ENCODE peak calls at places on chromosomes 11 and 22, in six cellular contexts. One of them, this sample, is unnamed.

GRCh38 chr22:44023404-44024287 is 456 bp upstream of the PARVB start:
- DNase-seq in CD8-positive, alpha-beta T cell: peak
- DNase-seq in epithelial cell of esophagus: peak
- DNase-seq in HL-60: no peak
- DNase-seq in SK-N-SH: peak
- DNase-seq in sigmoid colon: no peak
- DNase-seq in this sample: peak

GRCh38 chr11:20374746-20375305 is 11.3 kb downstream of the HTATIP2 start:
- DNase-seq in CD8-positive, alpha-beta T cell: no peak
- DNase-seq in epithelial cell of esophagus: peak
- DNase-seq in HL-60: no peak
- DNase-seq in SK-N-SH: no peak
- DNase-seq in sigmoid colon: no peak
- DNase-seq in this sample: peak

GRCh38 chr11:108906826-108907225 is 242.0 kb downstream of the DDX10 start:
- DNase-seq in CD8-positive, alpha-beta T cell: no peak
- DNase-seq in epithelial cell of esophagus: no peak
- DNase-seq in HL-60: no peak
- DNase-seq in SK-N-SH: no peak
- DNase-seq in sigmoid colon: no peak
- DNase-seq in this sample: peak

GRCh38 chr11:13784848-13785247 is 116.4 kb downstream of the FAR1 start:
- DNase-seq in CD8-positive, alpha-beta T cell: no peak
- DNase-seq in epithelial cell of esophagus: no peak
- DNase-seq in HL-60: no peak
- DNase-seq in SK-N-SH: no peak
- DNase-seq in sigmoid colon: no peak
- DNase-seq in this sample: no peak

GRCh38 chr22:38228873-38229740 is 27.3 kb downstream of the MAFF start:
- DNase-seq in CD8-positive, alpha-beta T cell: no peak
- DNase-seq in epithelial cell of esophagus: peak
- DNase-seq in HL-60: no peak
- DNase-seq in SK-N-SH: no peak
- DNase-seq in sigmoid colon: no peak
- DNase-seq in this sample: peak

GRCh38 chr11:5235364-5236095 is 1.2 kb upstream of the HBD start:
- DNase-seq in CD8-positive, alpha-beta T cell: no peak
- DNase-seq in epithelial cell of esophagus: no peak
- DNase-seq in HL-60: no peak
- DNase-seq in SK-N-SH: no peak
- DNase-seq in sigmoid colon: no peak
- DNase-seq in this sample: no peak

GRCh38 chr11:96097844-96098421 is 174.0 kb upstream of the MTMR2 start:
- DNase-seq in CD8-positive, alpha-beta T cell: no peak
- DNase-seq in epithelial cell of esophagus: peak
- DNase-seq in HL-60: no peak
- DNase-seq in SK-N-SH: no peak
- DNase-seq in sigmoid colon: no peak
- DNase-seq in this sample: no peak

GRCh38 chr11:121886956-121887355 is 229.1 kb downstream of the BLID start:
- DNase-seq in CD8-positive, alpha-beta T cell: no peak
- DNase-seq in epithelial cell of esophagus: no peak
- DNase-seq in HL-60: no peak
- DNase-seq in SK-N-SH: no peak
- DNase-seq in sigmoid colon: no peak
- DNase-seq in this sample: no peak

GRCh38 chr11:69384548-69385465 is 90.9 kb downstream of the MYEOV start:
- DNase-seq in CD8-positive, alpha-beta T cell: no peak
- DNase-seq in epithelial cell of esophagus: no peak
- DNase-seq in HL-60: no peak
- DNase-seq in SK-N-SH: peak
- DNase-seq in sigmoid colon: no peak
- DNase-seq in this sample: no peak

GRCh38 chr11:69463181-69463891 is 18.1 kb upstream of the LINC01488 start:
- DNase-seq in CD8-positive, alpha-beta T cell: no peak
- DNase-seq in epithelial cell of esophagus: no peak
- DNase-seq in HL-60: no peak
- DNase-seq in SK-N-SH: peak
- DNase-seq in sigmoid colon: no peak
- DNase-seq in this sample: peak

GRCh38 chr11:66882540-66882939 is 25.7 kb downstream of the LRFN4 start:
- DNase-seq in CD8-positive, alpha-beta T cell: no peak
- DNase-seq in epithelial cell of esophagus: no peak
- DNase-seq in HL-60: no peak
- DNase-seq in SK-N-SH: no peak
- DNase-seq in sigmoid colon: no peak
- DNase-seq in this sample: no peak

GRCh38 chr11:90532125-90532524 is 309.3 kb upstream of the CHORDC1 start:
- DNase-seq in CD8-positive, alpha-beta T cell: no peak
- DNase-seq in epithelial cell of esophagus: no peak
- DNase-seq in HL-60: no peak
- DNase-seq in SK-N-SH: no peak
- DNase-seq in sigmoid colon: no peak
- DNase-seq in this sample: no peak

GRCh38 chr22:40107756-40108437 is 69.8 kb upstream of the TNRC6B start:
- DNase-seq in CD8-positive, alpha-beta T cell: peak
- DNase-seq in epithelial cell of esophagus: peak
- DNase-seq in HL-60: no peak
- DNase-seq in SK-N-SH: no peak
- DNase-seq in sigmoid colon: no peak
- DNase-seq in this sample: peak

GRCh38 chr11:34585870-34586654 is 34.8 kb upstream of the EHF start:
- DNase-seq in CD8-positive, alpha-beta T cell: no peak
- DNase-seq in epithelial cell of esophagus: peak
- DNase-seq in HL-60: peak
- DNase-seq in SK-N-SH: peak
- DNase-seq in sigmoid colon: no peak
- DNase-seq in this sample: peak

GRCh38 chr11:96134622-96135021 is 208.4 kb downstream of the MAML2 start:
- DNase-seq in CD8-positive, alpha-beta T cell: no peak
- DNase-seq in epithelial cell of esophagus: peak
- DNase-seq in HL-60: no peak
- DNase-seq in SK-N-SH: no peak
- DNase-seq in sigmoid colon: no peak
- DNase-seq in this sample: no peak

GRCh38 chr22:25970348-25970995 is 198.8 kb upstream of the SEZ6L start:
- DNase-seq in CD8-positive, alpha-beta T cell: no peak
- DNase-seq in epithelial cell of esophagus: no peak
- DNase-seq in HL-60: no peak
- DNase-seq in SK-N-SH: no peak
- DNase-seq in sigmoid colon: no peak
- DNase-seq in this sample: no peak

GRCh38 chr22:42283288-42284229 is 13.1 kb upstream of the TCF20 start:
- DNase-seq in CD8-positive, alpha-beta T cell: peak
- DNase-seq in epithelial cell of esophagus: no peak
- DNase-seq in HL-60: no peak
- DNase-seq in SK-N-SH: peak
- DNase-seq in sigmoid colon: no peak
- DNase-seq in this sample: peak

GRCh38 chr11:72067676-72068075 is 12.7 kb downstream of the NUMA1 start:
- DNase-seq in CD8-positive, alpha-beta T cell: no peak
- DNase-seq in epithelial cell of esophagus: no peak
- DNase-seq in HL-60: no peak
- DNase-seq in SK-N-SH: no peak
- DNase-seq in sigmoid colon: no peak
- DNase-seq in this sample: no peak

GRCh38 chr11:72066855-72067254 is 13.5 kb downstream of the NUMA1 start:
- DNase-seq in CD8-positive, alpha-beta T cell: no peak
- DNase-seq in epithelial cell of esophagus: no peak
- DNase-seq in HL-60: no peak
- DNase-seq in SK-N-SH: no peak
- DNase-seq in sigmoid colon: no peak
- DNase-seq in this sample: no peak

GRCh38 chr11:72058416-72059034 is 21.8 kb downstream of the NUMA1 start:
- DNase-seq in CD8-positive, alpha-beta T cell: no peak
- DNase-seq in epithelial cell of esophagus: peak
- DNase-seq in HL-60: no peak
- DNase-seq in SK-N-SH: no peak
- DNase-seq in sigmoid colon: no peak
- DNase-seq in this sample: peak

GRCh38 chr11:72067266-72067665 is 13.1 kb downstream of the NUMA1 start:
- DNase-seq in CD8-positive, alpha-beta T cell: no peak
- DNase-seq in epithelial cell of esophagus: no peak
- DNase-seq in HL-60: no peak
- DNase-seq in SK-N-SH: no peak
- DNase-seq in sigmoid colon: no peak
- DNase-seq in this sample: no peak

GRCh38 chr11:72061739-72062396 is 18.5 kb downstream of the NUMA1 start:
- DNase-seq in CD8-positive, alpha-beta T cell: no peak
- DNase-seq in epithelial cell of esophagus: no peak
- DNase-seq in HL-60: no peak
- DNase-seq in SK-N-SH: no peak
- DNase-seq in sigmoid colon: no peak
- DNase-seq in this sample: no peak
- H3K4me3 ChIP-seq in CD8-positive, alpha-beta T cell: no peak
- H3K4me3 ChIP-seq in epithelial cell of esophagus: no peak
- H3K4me3 ChIP-seq in HL-60: no peak
- H3K4me3 ChIP-seq in SK-N-SH: no peak
- H3K4me3 ChIP-seq in sigmoid colon: no peak
- H3K4me3 ChIP-seq in this sample: no peak

GRCh38 chr11:125378083-125378482 is 118.0 kb downstream of the FEZ1 start:
- DNase-seq in CD8-positive, alpha-beta T cell: no peak
- DNase-seq in epithelial cell of esophagus: no peak
- DNase-seq in HL-60: no peak
- DNase-seq in SK-N-SH: no peak
- DNase-seq in sigmoid colon: no peak
- DNase-seq in this sample: no peak

GRCh38 chr11:125375146-125375545 is 120.9 kb downstream of the FEZ1 start:
- DNase-seq in CD8-positive, alpha-beta T cell: no peak
- DNase-seq in epithelial cell of esophagus: no peak
- DNase-seq in HL-60: no peak
- DNase-seq in SK-N-SH: no peak
- DNase-seq in sigmoid colon: no peak
- DNase-seq in this sample: no peak

GRCh38 chr11:125378596-125378995 is 117.5 kb downstream of the FEZ1 start:
- DNase-seq in CD8-positive, alpha-beta T cell: no peak
- DNase-seq in epithelial cell of esophagus: no peak
- DNase-seq in HL-60: no peak
- DNase-seq in SK-N-SH: no peak
- DNase-seq in sigmoid colon: no peak
- DNase-seq in this sample: no peak

GRCh38 chr11:125376117-125376516 is 119.9 kb downstream of the FEZ1 start:
- DNase-seq in CD8-positive, alpha-beta T cell: no peak
- DNase-seq in epithelial cell of esophagus: peak
- DNase-seq in HL-60: no peak
- DNase-seq in SK-N-SH: no peak
- DNase-seq in sigmoid colon: peak
- DNase-seq in this sample: no peak

DNA sequence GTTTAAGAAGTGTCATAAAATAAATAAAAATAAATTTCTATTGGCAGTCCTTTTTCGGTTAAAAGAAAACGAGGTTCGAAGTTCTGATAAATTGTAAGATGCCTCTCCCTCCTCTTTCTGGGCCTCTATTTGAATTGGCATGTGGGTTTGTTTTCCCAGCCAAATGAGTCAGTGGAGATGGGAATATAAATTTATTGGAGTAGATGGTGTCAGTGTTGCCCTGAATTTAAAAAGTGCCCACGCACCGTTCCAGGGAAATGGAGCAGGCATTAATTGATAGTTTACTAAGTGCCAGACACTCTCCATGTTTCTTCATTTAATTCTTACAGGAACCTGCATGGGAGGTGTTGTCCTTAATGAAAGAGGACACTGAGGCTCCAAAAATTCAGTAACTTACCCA is 119.2 kb downstream of the FEZ1 start:
- DNase-seq in CD8-positive, alpha-beta T cell: no peak
- DNase-seq in epithelial cell of esophagus: no peak
- DNase-seq in HL-60: no peak
- DNase-seq in SK-N-SH: no peak
- DNase-seq in sigmoid colon: no peak
- DNase-seq in this sample: no peak
- TF ChIP-seq CTCF in CD8-positive, alpha-beta T cell: no peak
- TF ChIP-seq CTCF in epithelial cell of esophagus: no peak
- TF ChIP-seq CTCF in HL-60: no peak
- TF ChIP-seq CTCF in SK-N-SH: no peak
- TF ChIP-seq CTCF in sigmoid colon: no peak
- TF ChIP-seq CTCF in this sample: no peak

GRCh38 chr11:16924462-16924825 is 89.8 kb downstream of the PLEKHA7 start:
- DNase-seq in CD8-positive, alpha-beta T cell: no peak
- DNase-seq in epithelial cell of esophagus: no peak
- DNase-seq in HL-60: no peak
- DNase-seq in SK-N-SH: no peak
- DNase-seq in sigmoid colon: no peak
- DNase-seq in this sample: no peak
- H3K4me3 ChIP-seq in CD8-positive, alpha-beta T cell: no peak
- H3K4me3 ChIP-seq in epithelial cell of esophagus: peak
- H3K4me3 ChIP-seq in HL-60: no peak
- H3K4me3 ChIP-seq in SK-N-SH: no peak
- H3K4me3 ChIP-seq in sigmoid colon: peak
- H3K4me3 ChIP-seq in this sample: no peak

DNA sequence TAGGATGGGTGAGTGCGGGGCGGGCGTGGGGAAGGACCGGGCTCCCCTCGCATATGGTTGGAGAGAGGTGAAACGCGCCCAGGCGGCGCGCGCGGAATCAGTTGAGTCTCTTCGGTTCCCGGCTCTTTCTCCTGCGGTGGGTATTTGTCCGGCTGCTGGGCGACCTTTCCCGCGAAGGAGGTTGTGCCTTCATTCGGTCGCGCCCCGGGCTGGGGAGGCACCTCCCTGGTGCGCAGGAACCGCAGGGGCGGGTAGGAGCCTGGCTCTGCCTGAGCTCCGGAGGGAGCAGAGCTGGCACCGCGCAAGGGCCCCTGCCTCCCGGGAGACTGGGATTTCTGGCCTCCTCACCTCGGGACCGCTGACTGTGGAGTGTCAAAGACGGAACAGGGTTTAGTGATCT is 27.5 kb downstream of the SAA4 start:
- DNase-seq in CD8-positive, alpha-beta T cell: no peak
- DNase-seq in epithelial cell of esophagus: no peak
- DNase-seq in HL-60: no peak
- DNase-seq in SK-N-SH: no peak
- DNase-seq in sigmoid colon: no peak
- DNase-seq in this sample: no peak
- TF ChIP-seq CTCF in CD8-positive, alpha-beta T cell: no peak
- TF ChIP-seq CTCF in epithelial cell of esophagus: no peak
- TF ChIP-seq CTCF in HL-60: no peak
- TF ChIP-seq CTCF in SK-N-SH: no peak
- TF ChIP-seq CTCF in sigmoid colon: no peak
- TF ChIP-seq CTCF in this sample: no peak